ENCODE peak calls at places on chromosomes 2 and 18, in eight cellular contexts. V is anterior cingulate cortex, S is AG08396, A is NCI-H2171 treated with DMSO at 0.1 percent for 48 hours, N is HFFc6, G is AG09309, Y is right cardiac atrium, F is mammary epithelial cell. L is an unnamed sample.

GRCh38 chr2:9207641-9208301 is 1.2 kb downstream of the ASAP2 start:
- DNase-seq in Y (no peak), F (peak), V (no peak), N (no peak), S (peak), G (no peak), A (peak), L (peak)

GRCh38 chr18:45398448-45398847 is 216.8 kb upstream of the SLC14A2 start:
- DNase-seq in N (no peak), V (no peak), G (no peak), S (no peak), F (peak), Y (no peak), A (no peak), L (no peak)

GRCh38 chr2:236872971-236873370 is 212.7 kb upstream of the COPS8 start:
- DNase-seq in A (no peak), S (no peak), N (no peak), F (no peak), G (no peak), Y (no peak), V (no peak), L (no peak)

GRCh38 chr2:238097988-238098853 is 1.9 kb upstream of the ESPNL start:
- DNase-seq in F (no peak), A (peak), V (no peak), S (peak), N (no peak), G (no peak), Y (peak), L (peak)

GRCh38 chr2:105379741-105380186 is 19.1 kb downstream of the FHL2 start:
- DNase-seq in V (peak), N (no peak), G (no peak), Y (no peak), S (no peak), A (no peak), F (no peak), L (no peak)

GRCh38 chr2:167177196-167177595 is 288.9 kb downstream of the XIRP2 start:
- DNase-seq in S (no peak), A (no peak), F (no peak), N (no peak), V (no peak), G (no peak), Y (no peak), L (no peak)

GRCh38 chr18:7897119-7897518 is 330.0 kb downstream of the PTPRM start:
- DNase-seq in Y (peak), F (no peak), G (no peak), A (no peak), S (no peak), V (no peak), N (no peak), L (no peak)

GRCh38 chr2:10405441-10405840 is 42.7 kb downstream of the ODC1 start:
- DNase-seq in N (peak), A (peak), S (peak), F (peak), Y (peak), G (peak), V (peak), L (peak)

GRCh38 chr18:13775058-13775457 is 48.6 kb downstream of the RNMT start:
- DNase-seq in V (no peak), Y (no peak), G (no peak), A (no peak), S (no peak), N (no peak), F (no peak), L (no peak)

GRCh38 chr2:80299672-80300071 is 4.9 kb downstream of the LRRTM1 start:
- DNase-seq in A (no peak), F (no peak), Y (no peak), V (no peak), S (no peak), N (no peak), G (no peak), L (no peak)

GRCh38 chr2:18560797-18561085 is 288 bp upstream of the RDH14 start:
- DNase-seq in A (no peak), F (no peak), S (no peak), G (no peak), V (no peak), N (no peak), Y (no peak), L (no peak)

GRCh38 chr2:112485849-112486248 is 3.9 kb downstream of the TTL start:
- DNase-seq in G (no peak), A (no peak), S (no peak), N (no peak), F (no peak), Y (no peak), V (no peak), L (no peak)

GRCh38 chr2:126761981-126762878 is 106.3 kb downstream of the GYPC start:
- DNase-seq in F (no peak), A (no peak), V (no peak), S (no peak), G (no peak), N (no peak), Y (no peak), L (no peak)

GRCh38 chr18:8974279-8974678 is 128.2 kb upstream of the NDUFV2 start:
- DNase-seq in Y (no peak), S (no peak), V (no peak), A (no peak), N (no peak), G (no peak), F (no peak), L (no peak)

GRCh38 chr18:48832961-48833700 is 117.6 kb downstream of the SMAD7 start:
- DNase-seq in V (no peak), Y (peak), S (peak), G (no peak), F (peak), A (no peak), N (peak), L (peak)